ENCODE peak calls at places on chromosomes 5 and 9, in ten cellular contexts. N is T1000; E is effector CD4-positive, alpha-beta T cell; P is globus pallidus; I is T-helper 2 cell; M is sigmoid colon; G is CD4-positive, alpha-beta T cell; U is fibroblast of the conjunctiva; T is activated T-cell treated with anti-CD3 and anti-CD28 coated beads, Interleukin-2, amount 50 U/mL, for 1 hour; J is thoracic aorta. H is an unnamed sample.

GRCh38 chr9:108956098-108956533 is 21.9 kb downstream of the ABITRAM start:
- DNase-seq in N (no peak), E (no peak), P (no peak), I (no peak), M (no peak), G (no peak), U (no peak), T (no peak), J (no peak), H (no peak)

GRCh38 chr5:146816775-146817387 is 61.7 kb downstream of the PPP2R2B start:
- DNase-seq in N (no peak), E (no peak), P (no peak), I (no peak), M (no peak), G (no peak), U (no peak), T (no peak), J (no peak), H (no peak)

GRCh38 chr5:169229342-169229892 is 71.5 kb downstream of the SLIT3 start:
- DNase-seq in N (no peak), E (no peak), P (no peak), I (no peak), M (no peak), G (no peak), U (no peak), T (no peak), J (no peak), H (no peak)

GRCh38 chr5:127634007-127634406 is 14.9 kb upstream of the CTXN3 start:
- DNase-seq in N (no peak), E (no peak), P (no peak), I (no peak), M (no peak), G (no peak), U (peak), T (no peak), J (no peak), H (no peak)

GRCh38 chr9:136296434-136297015 is 7.4 kb downstream of the CCDC187 start:
- DNase-seq in N (no peak), E (no peak), P (no peak), I (no peak), M (no peak), G (no peak), U (no peak), T (no peak), J (no peak), H (no peak)

GRCh38 chr9:77707696-77708095 is 59.6 kb upstream of the GNA14 start:
- DNase-seq in N (peak), E (no peak), P (no peak), I (no peak), M (peak), G (no peak), U (peak), T (no peak), J (peak), H (no peak)

GRCh38 chr5:140868721-140869554 is at the start of gene PCDHA11:
- DNase-seq in N (no peak), E (no peak), P (peak), I (no peak), M (no peak), G (no peak), U (no peak), T (no peak), J (no peak), H (no peak)

GRCh38 chr9:26888271-26888670 is 4.3 kb downstream of the CAAP1 start:
- DNase-seq in N (no peak), E (no peak), P (no peak), I (no peak), M (no peak), G (no peak), U (no peak), T (no peak), J (no peak), H (no peak)

GRCh38 chr5:139954462-139954861 is 88.6 kb downstream of the NRG2 start:
- DNase-seq in N (no peak), E (no peak), P (no peak), I (no peak), M (no peak), G (no peak), U (no peak), T (no peak), J (no peak), H (no peak)

GRCh38 chr5:139043127-139043905 is 154.9 kb downstream of the SIL1 start:
- DNase-seq in N (no peak), E (no peak), P (no peak), I (no peak), M (no peak), G (no peak), U (no peak), T (no peak), J (no peak), H (no peak)

GRCh38 chr5:114201332-114201731 is 160.5 kb upstream of the KCNN2 start:
- DNase-seq in N (no peak), E (no peak), P (no peak), I (no peak), M (no peak), G (no peak), U (no peak), T (no peak), J (no peak), H (no peak)

GRCh38 chr9:21817176-21817575 is 14.7 kb downstream of the MTAP start:
- DNase-seq in N (no peak), E (no peak), P (no peak), I (no peak), M (no peak), G (no peak), U (no peak), T (no peak), J (no peak), H (no peak)

GRCh38 chr5:163503106-163504090 is 2.0 kb upstream of the MAT2B start:
- DNase-seq in N (peak), E (peak), P (peak), I (peak), M (peak), G (peak), U (peak), T (peak), J (peak), H (no peak)

GRCh38 chr5:87394407-87394806 is 18.3 kb downstream of the CCNH start:
- DNase-seq in N (no peak), E (no peak), P (no peak), I (no peak), M (no peak), G (no peak), U (peak), T (no peak), J (no peak), H (no peak)

GRCh38 chr9:121259498-121259897 is 8.5 kb upstream of the GSN start:
- DNase-seq in N (no peak), E (no peak), P (no peak), I (no peak), M (no peak), G (no peak), U (no peak), T (no peak), J (no peak), H (no peak)

GRCh38 chr5:17217421-17218352 is at the start of gene BASP1:
- DNase-seq in N (peak), E (no peak), P (peak), I (no peak), M (peak), G (no peak), U (no peak), T (peak), J (peak), H (peak)

GRCh38 chr9:104748359-104749031 is 1.0 kb downstream of the NIPSNAP3A start:
- DNase-seq in N (no peak), E (no peak), P (peak), I (no peak), M (no peak), G (no peak), U (no peak), T (no peak), J (no peak), H (no peak)

GRCh38 chr5:139343476-139343875 is 1.8 kb downstream of the PAIP2 start:
- DNase-seq in N (no peak), E (no peak), P (no peak), I (no peak), M (no peak), G (no peak), U (no peak), T (no peak), J (no peak), H (no peak)

GRCh38 chr5:139762624-139763170 is 32.9 kb upstream of the PSD2 start:
- DNase-seq in N (no peak), E (no peak), P (no peak), I (no peak), M (no peak), G (no peak), U (no peak), T (no peak), J (no peak), H (no peak)

GRCh38 chr5:129406440-129406839 is 53.7 kb upstream of the ADAMTS19 start:
- DNase-seq in N (no peak), E (no peak), P (no peak), I (no peak), M (no peak), G (no peak), U (no peak), T (no peak), J (no peak), H (no peak)

GRCh38 chr5:149837680-149838269 is 106.8 kb downstream of the PDE6A start:
- DNase-seq in N (peak), E (no peak), P (peak), I (no peak), M (no peak), G (no peak), U (peak), T (no peak), J (no peak), H (no peak)

GRCh38 chr9:33813712-33814641 is 3.0 kb upstream of the UBE2R2 start:
- DNase-seq in N (peak), E (no peak), P (peak), I (peak), M (no peak), G (no peak), U (peak), T (no peak), J (no peak), H (peak)

GRCh38 chr5:991472-992267 is 16.9 kb upstream of the NKD2 start:
- DNase-seq in N (no peak), E (no peak), P (no peak), I (no peak), M (peak), G (no peak), U (no peak), T (no peak), J (no peak), H (peak)

GRCh38 chr5:120655828-120656435 is 191.8 kb downstream of the PRR16 start:
- DNase-seq in N (no peak), E (no peak), P (peak), I (no peak), M (no peak), G (no peak), U (peak), T (no peak), J (no peak), H (no peak)

H was measured in mesenteric fat pad.